ENCODE peak calls at places on chromosomes 12 and 14, in seven cellular contexts. V is activated CD8-positive, alpha-beta memory T cell treated with anti-CD3 and anti-CD28 coated beads for 48 hours; H is iPS-NIHi11; B is HL-60; L is adipocyte; R is left ventricle myocardium inferior; X is HEK293T. F is an unnamed sample.

GRCh38 chr14:36288496-36288895 is 31.9 kb downstream of the MBIP start:
- DNase-seq in H (no peak), R (no peak), B (no peak), V (no peak), X (no peak), L (no peak), F (no peak)

GRCh38 chr12:53770281-53770680 is 18.5 kb upstream of the CISTR start:
- DNase-seq in X (no peak), L (peak; percentile 67), B (no peak), V (no peak), H (no peak), R (no peak), F (no peak)

GRCh38 chr12:3272958-3273357 is 195.8 kb downstream of the TSPAN9 start:
- DNase-seq in V (no peak), X (no peak), H (no peak), R (no peak), L (no peak), B (no peak), F (no peak)

GRCh38 chr12:121038861-121039654 is at the start of gene OASL:
- DNase-seq in B (no peak), R (no peak), X (no peak), L (no peak), V (no peak), H (no peak), F (no peak)

GRCh38 chr14:102848830-102849521 is 71.7 kb downstream of the TRAF3 start:
- DNase-seq in R (peak; percentile 47), B (no peak), H (no peak), X (no peak), V (no peak), L (peak; percentile 39), F (no peak)

GRCh38 chr12:72209096-72209495 is 63.1 kb upstream of the TRHDE start:
- DNase-seq in L (no peak), B (no peak), V (no peak), X (no peak), H (no peak), R (no peak), F (no peak)

GRCh38 chr12:104565606-104566243 is 109.0 kb downstream of the CHST11 start:
- DNase-seq in L (peak; percentile 45), B (no peak), V (no peak), X (no peak), R (no peak), H (no peak), F (no peak)

GRCh38 chr12:118853634-118854033 is 127.7 kb upstream of the SRRM4 start:
- DNase-seq in V (no peak), R (no peak), X (no peak), B (no peak), H (no peak), L (no peak), F (no peak)

GRCh38 chr14:97888331-97888730 is 1091.1 kb downstream of the VRK1 start:
- DNase-seq in L (no peak), V (no peak), B (no peak), R (no peak), H (no peak), X (no peak), F (no peak)

GRCh38 chr12:1812650-1813302 is 7.6 kb upstream of the LRTM2 start:
- DNase-seq in R (no peak), B (peak; percentile 91), H (no peak), X (no peak), L (no peak), V (no peak), F (no peak)

GRCh38 chr12:43896496-43896895 is 60.6 kb downstream of the TMEM117 start:
- DNase-seq in H (peak; percentile 35), X (no peak), L (peak; percentile 57), B (no peak), R (no peak), V (no peak), F (no peak)

GRCh38 chr14:71119832-71120231 is 212.6 kb downstream of the PCNX1 start:
- DNase-seq in B (no peak), H (no peak), L (no peak), X (no peak), V (no peak), R (no peak), F (no peak)

GRCh38 chr12:25458047-25458552 is 95.0 kb downstream of the LMNTD1 start:
- DNase-seq in X (peak; percentile 11), B (no peak), V (no peak), R (no peak), L (peak; percentile 95), H (no peak), F (no peak)

GRCh38 chr14:60905930-60906329 is 74.9 kb downstream of the TRMT5 start:
- DNase-seq in R (no peak), H (no peak), L (no peak), X (no peak), B (no peak), V (no peak), F (no peak)

GRCh38 chr12:8622681-8623080 is 10.0 kb upstream of the AICDA start:
- DNase-seq in B (no peak), V (no peak), R (no peak), X (no peak), H (no peak), L (no peak), F (no peak)

GRCh38 chr12:24595652-24596235 is 353.2 kb downstream of the BCAT1 start:
- DNase-seq in L (no peak), X (peak; percentile 30), H (no peak), B (no peak), R (no peak), V (no peak), F (no peak)

F was measured in iPS DF 6.9.